ENCODE peak calls at places on chromosomes 11 and 22, in nine cellular contexts. One of them, this sample, is unnamed.

GRCh38 chr22:45844949-45845613 is 131.9 kb downstream of the WNT7B start:
- DNase-seq in RCC 7860: no peak
- DNase-seq in T-helper 1 cell: no peak
- DNase-seq in lower leg skin: no peak
- DNase-seq in activated gamma-delta T cell treated with Interleukin-2 at 50 U/mL for 16 hours: no peak
- DNase-seq in natural killer cell treated with Interleukin-12 subunit alpha and Interleukin-12 subunit beta and Interleukin-15 and Interleukin-18, amount 100 ng/mL, for 72 hours: no peak
- DNase-seq in GM23248: no peak
- DNase-seq in MCF 10A: no peak
- DNase-seq in activated T-cell treated with anti-CD3 and anti-CD28 coated beads for 1 hour: no peak
- DNase-seq in this sample: no peak

GRCh38 chr22:19520007-19520406 is 4.2 kb downstream of the CLDN5 start:
- DNase-seq in RCC 7860: no peak
- DNase-seq in T-helper 1 cell: no peak
- DNase-seq in lower leg skin: no peak
- DNase-seq in activated gamma-delta T cell treated with Interleukin-2 at 50 U/mL for 16 hours: no peak
- DNase-seq in natural killer cell treated with Interleukin-12 subunit alpha and Interleukin-12 subunit beta and Interleukin-15 and Interleukin-18, amount 100 ng/mL, for 72 hours: no peak
- DNase-seq in GM23248: no peak
- DNase-seq in MCF 10A: no peak
- DNase-seq in activated T-cell treated with anti-CD3 and anti-CD28 coated beads for 1 hour: no peak
- DNase-seq in this sample: no peak

GRCh38 chr11:113417428-113417827 is 29.8 kb downstream of the ANKK1 start:
- DNase-seq in RCC 7860: no peak
- DNase-seq in T-helper 1 cell: no peak
- DNase-seq in lower leg skin: no peak
- DNase-seq in activated gamma-delta T cell treated with Interleukin-2 at 50 U/mL for 16 hours: no peak
- DNase-seq in natural killer cell treated with Interleukin-12 subunit alpha and Interleukin-12 subunit beta and Interleukin-15 and Interleukin-18, amount 100 ng/mL, for 72 hours: no peak
- DNase-seq in GM23248: no peak
- DNase-seq in MCF 10A: no peak
- DNase-seq in activated T-cell treated with anti-CD3 and anti-CD28 coated beads for 1 hour: no peak
- DNase-seq in this sample: no peak

GRCh38 chr11:44029507-44029845 is 18.3 kb upstream of the ACCSL start:
- DNase-seq in RCC 7860: no peak
- DNase-seq in T-helper 1 cell: no peak
- DNase-seq in lower leg skin: no peak
- DNase-seq in activated gamma-delta T cell treated with Interleukin-2 at 50 U/mL for 16 hours: no peak
- DNase-seq in natural killer cell treated with Interleukin-12 subunit alpha and Interleukin-12 subunit beta and Interleukin-15 and Interleukin-18, amount 100 ng/mL, for 72 hours: no peak
- DNase-seq in GM23248: peak; percentile 52
- DNase-seq in MCF 10A: no peak
- DNase-seq in activated T-cell treated with anti-CD3 and anti-CD28 coated beads for 1 hour: no peak
- DNase-seq in this sample: no peak

GRCh38 chr22:44248926-44249325 is 63.8 kb downstream of the SHISAL1 start:
- DNase-seq in RCC 7860: peak; percentile 31
- DNase-seq in T-helper 1 cell: no peak
- DNase-seq in lower leg skin: no peak
- DNase-seq in activated gamma-delta T cell treated with Interleukin-2 at 50 U/mL for 16 hours: no peak
- DNase-seq in natural killer cell treated with Interleukin-12 subunit alpha and Interleukin-12 subunit beta and Interleukin-15 and Interleukin-18, amount 100 ng/mL, for 72 hours: no peak
- DNase-seq in GM23248: no peak
- DNase-seq in MCF 10A: no peak
- DNase-seq in activated T-cell treated with anti-CD3 and anti-CD28 coated beads for 1 hour: no peak
- DNase-seq in this sample: no peak

GRCh38 chr11:131683666-131684065 is 313.3 kb downstream of the NTM start:
- DNase-seq in RCC 7860: no peak
- DNase-seq in T-helper 1 cell: no peak
- DNase-seq in lower leg skin: no peak
- DNase-seq in activated gamma-delta T cell treated with Interleukin-2 at 50 U/mL for 16 hours: no peak
- DNase-seq in natural killer cell treated with Interleukin-12 subunit alpha and Interleukin-12 subunit beta and Interleukin-15 and Interleukin-18, amount 100 ng/mL, for 72 hours: no peak
- DNase-seq in GM23248: no peak
- DNase-seq in MCF 10A: no peak
- DNase-seq in activated T-cell treated with anti-CD3 and anti-CD28 coated beads for 1 hour: no peak
- DNase-seq in this sample: no peak

GRCh38 chr11:129996113-129996870 is 6.3 kb downstream of the PRDM10 start:
- DNase-seq in RCC 7860: no peak
- DNase-seq in T-helper 1 cell: no peak
- DNase-seq in lower leg skin: no peak
- DNase-seq in activated gamma-delta T cell treated with Interleukin-2 at 50 U/mL for 16 hours: no peak
- DNase-seq in natural killer cell treated with Interleukin-12 subunit alpha and Interleukin-12 subunit beta and Interleukin-15 and Interleukin-18, amount 100 ng/mL, for 72 hours: no peak
- DNase-seq in GM23248: no peak
- DNase-seq in MCF 10A: no peak
- DNase-seq in activated T-cell treated with anti-CD3 and anti-CD28 coated beads for 1 hour: no peak
- DNase-seq in this sample: no peak

GRCh38 chr22:20430641-20431519 is 6.7 kb downstream of the SCARF2 start:
- DNase-seq in RCC 7860: no peak
- DNase-seq in T-helper 1 cell: peak; percentile 49
- DNase-seq in lower leg skin: no peak
- DNase-seq in activated gamma-delta T cell treated with Interleukin-2 at 50 U/mL for 16 hours: peak; percentile 50
- DNase-seq in natural killer cell treated with Interleukin-12 subunit alpha and Interleukin-12 subunit beta and Interleukin-15 and Interleukin-18, amount 100 ng/mL, for 72 hours: no peak
- DNase-seq in GM23248: peak; percentile 75
- DNase-seq in MCF 10A: no peak
- DNase-seq in activated T-cell treated with anti-CD3 and anti-CD28 coated beads for 1 hour: peak; percentile 44
- DNase-seq in this sample: peak; percentile 69

GRCh38 chr11:87879118-87879517 is 296.1 kb downstream of the RAB38 start:
- DNase-seq in RCC 7860: no peak
- DNase-seq in T-helper 1 cell: no peak
- DNase-seq in lower leg skin: no peak
- DNase-seq in activated gamma-delta T cell treated with Interleukin-2 at 50 U/mL for 16 hours: no peak
- DNase-seq in natural killer cell treated with Interleukin-12 subunit alpha and Interleukin-12 subunit beta and Interleukin-15 and Interleukin-18, amount 100 ng/mL, for 72 hours: no peak
- DNase-seq in GM23248: peak; percentile 66
- DNase-seq in MCF 10A: peak; percentile 52
- DNase-seq in activated T-cell treated with anti-CD3 and anti-CD28 coated beads for 1 hour: no peak
- DNase-seq in this sample: no peak

GRCh38 chr11:46389450-46390330 is 1.9 kb downstream of the CHRM4 start:
- DNase-seq in RCC 7860: peak; percentile 34
- DNase-seq in T-helper 1 cell: no peak
- DNase-seq in lower leg skin: peak; percentile 38
- DNase-seq in activated gamma-delta T cell treated with Interleukin-2 at 50 U/mL for 16 hours: no peak
- DNase-seq in natural killer cell treated with Interleukin-12 subunit alpha and Interleukin-12 subunit beta and Interleukin-15 and Interleukin-18, amount 100 ng/mL, for 72 hours: peak; percentile 73
- DNase-seq in GM23248: peak; percentile 83
- DNase-seq in MCF 10A: peak; percentile 70
- DNase-seq in activated T-cell treated with anti-CD3 and anti-CD28 coated beads for 1 hour: no peak
- DNase-seq in this sample: peak; percentile 75

GRCh38 chr22:46079861-46080821 is 70.2 kb upstream of the PPARA start:
- DNase-seq in RCC 7860: peak; percentile 92
- DNase-seq in T-helper 1 cell: peak; percentile 11
- DNase-seq in lower leg skin: peak; percentile 76
- DNase-seq in activated gamma-delta T cell treated with Interleukin-2 at 50 U/mL for 16 hours: no peak
- DNase-seq in natural killer cell treated with Interleukin-12 subunit alpha and Interleukin-12 subunit beta and Interleukin-15 and Interleukin-18, amount 100 ng/mL, for 72 hours: peak; percentile 56
- DNase-seq in GM23248: peak; percentile 96
- DNase-seq in MCF 10A: peak; percentile 90
- DNase-seq in activated T-cell treated with anti-CD3 and anti-CD28 coated beads for 1 hour: no peak
- DNase-seq in this sample: no peak

GRCh38 chr11:35065566-35065965 is 73.4 kb upstream of the CD44 start:
- DNase-seq in RCC 7860: no peak
- DNase-seq in T-helper 1 cell: no peak
- DNase-seq in lower leg skin: no peak
- DNase-seq in activated gamma-delta T cell treated with Interleukin-2 at 50 U/mL for 16 hours: no peak
- DNase-seq in natural killer cell treated with Interleukin-12 subunit alpha and Interleukin-12 subunit beta and Interleukin-15 and Interleukin-18, amount 100 ng/mL, for 72 hours: no peak
- DNase-seq in GM23248: peak; percentile 77
- DNase-seq in MCF 10A: no peak
- DNase-seq in activated T-cell treated with anti-CD3 and anti-CD28 coated beads for 1 hour: no peak
- DNase-seq in this sample: peak; percentile 57

GRCh38 chr11:131534611-131535010 is 164.2 kb downstream of the NTM start:
- DNase-seq in RCC 7860: no peak
- DNase-seq in T-helper 1 cell: no peak
- DNase-seq in lower leg skin: no peak
- DNase-seq in activated gamma-delta T cell treated with Interleukin-2 at 50 U/mL for 16 hours: no peak
- DNase-seq in natural killer cell treated with Interleukin-12 subunit alpha and Interleukin-12 subunit beta and Interleukin-15 and Interleukin-18, amount 100 ng/mL, for 72 hours: no peak
- DNase-seq in GM23248: no peak
- DNase-seq in MCF 10A: no peak
- DNase-seq in activated T-cell treated with anti-CD3 and anti-CD28 coated beads for 1 hour: no peak
- DNase-seq in this sample: no peak

GRCh38 chr22:28220626-28221363 is 301.7 kb upstream of the PITPNB start:
- DNase-seq in RCC 7860: no peak
- DNase-seq in T-helper 1 cell: no peak
- DNase-seq in lower leg skin: no peak
- DNase-seq in activated gamma-delta T cell treated with Interleukin-2 at 50 U/mL for 16 hours: no peak
- DNase-seq in natural killer cell treated with Interleukin-12 subunit alpha and Interleukin-12 subunit beta and Interleukin-15 and Interleukin-18, amount 100 ng/mL, for 72 hours: no peak
- DNase-seq in GM23248: no peak
- DNase-seq in MCF 10A: no peak
- DNase-seq in activated T-cell treated with anti-CD3 and anti-CD28 coated beads for 1 hour: no peak
- DNase-seq in this sample: no peak

GRCh38 chr22:31742115-31742514 is 7.8 kb downstream of the PRR14L start:
- DNase-seq in RCC 7860: no peak
- DNase-seq in T-helper 1 cell: no peak
- DNase-seq in lower leg skin: no peak
- DNase-seq in activated gamma-delta T cell treated with Interleukin-2 at 50 U/mL for 16 hours: no peak
- DNase-seq in natural killer cell treated with Interleukin-12 subunit alpha and Interleukin-12 subunit beta and Interleukin-15 and Interleukin-18, amount 100 ng/mL, for 72 hours: no peak
- DNase-seq in GM23248: peak; percentile 6
- DNase-seq in MCF 10A: no peak
- DNase-seq in activated T-cell treated with anti-CD3 and anti-CD28 coated beads for 1 hour: no peak
- DNase-seq in this sample: no peak

GRCh38 chr22:19991645-19992451 is 24.8 kb downstream of the ARVCF start:
- DNase-seq in RCC 7860: no peak
- DNase-seq in T-helper 1 cell: no peak
- DNase-seq in lower leg skin: no peak
- DNase-seq in activated gamma-delta T cell treated with Interleukin-2 at 50 U/mL for 16 hours: no peak
- DNase-seq in natural killer cell treated with Interleukin-12 subunit alpha and Interleukin-12 subunit beta and Interleukin-15 and Interleukin-18, amount 100 ng/mL, for 72 hours: no peak
- DNase-seq in GM23248: no peak
- DNase-seq in MCF 10A: no peak
- DNase-seq in activated T-cell treated with anti-CD3 and anti-CD28 coated beads for 1 hour: no peak
- DNase-seq in this sample: no peak

GRCh38 chr11:96154802-96155520 is 188.0 kb downstream of the MAML2 start:
- DNase-seq in RCC 7860: peak; percentile 56
- DNase-seq in T-helper 1 cell: no peak
- DNase-seq in lower leg skin: no peak
- DNase-seq in activated gamma-delta T cell treated with Interleukin-2 at 50 U/mL for 16 hours: no peak
- DNase-seq in natural killer cell treated with Interleukin-12 subunit alpha and Interleukin-12 subunit beta and Interleukin-15 and Interleukin-18, amount 100 ng/mL, for 72 hours: no peak
- DNase-seq in GM23248: peak; percentile 81
- DNase-seq in MCF 10A: peak; percentile 26
- DNase-seq in activated T-cell treated with anti-CD3 and anti-CD28 coated beads for 1 hour: no peak
- DNase-seq in this sample: peak; percentile 77

GRCh38 chr22:37283393-37283937 is 1.2 kb downstream of the CYTH4 start:
- DNase-seq in RCC 7860: no peak
- DNase-seq in T-helper 1 cell: peak; percentile 41
- DNase-seq in lower leg skin: no peak
- DNase-seq in activated gamma-delta T cell treated with Interleukin-2 at 50 U/mL for 16 hours: peak; percentile 67
- DNase-seq in natural killer cell treated with Interleukin-12 subunit alpha and Interleukin-12 subunit beta and Interleukin-15 and Interleukin-18, amount 100 ng/mL, for 72 hours: no peak
- DNase-seq in GM23248: peak; percentile 21
- DNase-seq in MCF 10A: no peak
- DNase-seq in activated T-cell treated with anti-CD3 and anti-CD28 coated beads for 1 hour: no peak
- DNase-seq in this sample: no peak

GRCh38 chr11:2655834-2656622 is 43.8 kb downstream of the KCNQ1OT1 start:
- DNase-seq in RCC 7860: peak; percentile 67
- DNase-seq in T-helper 1 cell: no peak
- DNase-seq in lower leg skin: no peak
- DNase-seq in activated gamma-delta T cell treated with Interleukin-2 at 50 U/mL for 16 hours: no peak
- DNase-seq in natural killer cell treated with Interleukin-12 subunit alpha and Interleukin-12 subunit beta and Interleukin-15 and Interleukin-18, amount 100 ng/mL, for 72 hours: no peak
- DNase-seq in GM23248: peak; percentile 49
- DNase-seq in MCF 10A: peak; percentile 59
- DNase-seq in activated T-cell treated with anti-CD3 and anti-CD28 coated beads for 1 hour: no peak
- DNase-seq in this sample: peak; percentile 50

GRCh38 chr11:128522943-128523518 is 64.3 kb downstream of the ETS1 start:
- DNase-seq in RCC 7860: no peak
- DNase-seq in T-helper 1 cell: peak; percentile 43
- DNase-seq in lower leg skin: no peak
- DNase-seq in activated gamma-delta T cell treated with Interleukin-2 at 50 U/mL for 16 hours: peak; percentile 43
- DNase-seq in natural killer cell treated with Interleukin-12 subunit alpha and Interleukin-12 subunit beta and Interleukin-15 and Interleukin-18, amount 100 ng/mL, for 72 hours: peak; percentile 67
- DNase-seq in GM23248: peak; percentile 57
- DNase-seq in MCF 10A: no peak
- DNase-seq in activated T-cell treated with anti-CD3 and anti-CD28 coated beads for 1 hour: no peak
- DNase-seq in this sample: peak; percentile 47

GRCh38 chr11:112163875-112164521 is at the start of gene IL18:
- DNase-seq in RCC 7860: peak; percentile 60
- DNase-seq in T-helper 1 cell: no peak
- DNase-seq in lower leg skin: peak; percentile 48
- DNase-seq in activated gamma-delta T cell treated with Interleukin-2 at 50 U/mL for 16 hours: no peak
- DNase-seq in natural killer cell treated with Interleukin-12 subunit alpha and Interleukin-12 subunit beta and Interleukin-15 and Interleukin-18, amount 100 ng/mL, for 72 hours: no peak
- DNase-seq in GM23248: peak; percentile 81
- DNase-seq in MCF 10A: peak; percentile 88
- DNase-seq in activated T-cell treated with anti-CD3 and anti-CD28 coated beads for 1 hour: no peak
- DNase-seq in this sample: peak; percentile 54

GRCh38 chr11:61666684-61667297 is 13.4 kb upstream of the DAGLA start:
- DNase-seq in RCC 7860: no peak
- DNase-seq in T-helper 1 cell: no peak
- DNase-seq in lower leg skin: no peak
- DNase-seq in activated gamma-delta T cell treated with Interleukin-2 at 50 U/mL for 16 hours: no peak
- DNase-seq in natural killer cell treated with Interleukin-12 subunit alpha and Interleukin-12 subunit beta and Interleukin-15 and Interleukin-18, amount 100 ng/mL, for 72 hours: no peak
- DNase-seq in GM23248: no peak
- DNase-seq in MCF 10A: no peak
- DNase-seq in activated T-cell treated with anti-CD3 and anti-CD28 coated beads for 1 hour: no peak
- DNase-seq in this sample: no peak